ENCODE peak calls at places on chromosomes 16 and 17, in nine cellular contexts. P, I, N, G, X, T, V, B and Z are unnamed samples.

GRCh38 chr17:34519286-34519685 is 60.1 kb upstream of the TMEM132E start:
- DNase-seq in P (peak; percentile 86), I (no peak), N (no peak), G (no peak), X (no peak), T (peak; percentile 54), V (no peak), B (peak; percentile 85), Z (no peak)

GRCh38 chr17:64174686-64175456 is 44.9 kb upstream of the ERN1 start:
- DNase-seq in P (no peak), I (no peak), N (peak; percentile 33), G (no peak), X (no peak), T (no peak), V (no peak), B (no peak), Z (no peak)

GRCh38 chr17:44908761-44909326 is 6.5 kb downstream of the GFAP start:
- DNase-seq in P (no peak), I (no peak), N (no peak), G (no peak), X (no peak), T (no peak), V (no peak), B (no peak), Z (no peak)

GRCh38 chr17:40362696-40363479 is 1.6 kb downstream of the GJD3 start:
- DNase-seq in P (peak; percentile 92), I (peak; percentile 85), N (no peak), G (peak; percentile 32), X (no peak), T (peak; percentile 76), V (peak; percentile 75), B (peak; percentile 94), Z (no peak)

GRCh38 chr16:1537138-1537577 is 3.7 kb downstream of the TMEM204 start:
- DNase-seq in P (no peak), I (no peak), N (no peak), G (no peak), X (no peak), T (no peak), V (no peak), B (no peak), Z (no peak)

GRCh38 chr17:7634384-7634783 is 4.4 kb downstream of the SHBG start:
- DNase-seq in P (peak; percentile 77), I (no peak), N (no peak), G (no peak), X (no peak), T (peak; percentile 43), V (peak; percentile 38), B (peak; percentile 87), Z (no peak)

GRCh38 chr16:73601911-73602310 is 554.0 kb upstream of the ZFHX3 start:
- DNase-seq in P (no peak), I (no peak), N (no peak), G (no peak), X (no peak), T (no peak), V (no peak), B (no peak), Z (no peak)

GRCh38 chr16:23400387-23400930 is 52.5 kb downstream of the COG7 start:
- DNase-seq in P (no peak), I (no peak), N (no peak), G (no peak), X (no peak), T (no peak), V (no peak), B (no peak), Z (no peak)

GRCh38 chr16:70737377-70738082 is 51.7 kb upstream of the MTSS2 start:
- DNase-seq in P (no peak), I (peak; percentile 77), N (peak; percentile 45), G (peak; percentile 67), X (no peak), T (no peak), V (no peak), B (no peak), Z (no peak)

GRCh38 chr17:76107507-76107906 is 3.9 kb upstream of the EXOC7 start:
- DNase-seq in P (peak; percentile 19), I (no peak), N (no peak), G (no peak), X (no peak), T (no peak), V (peak; percentile 58), B (no peak), Z (no peak)

GRCh38 chr17:17780941-17781590 is 55.7 kb downstream of the SREBF1 start:
- DNase-seq in P (peak; percentile 88), I (peak; percentile 16), N (no peak), G (peak; percentile 83), X (no peak), T (peak; percentile 68), V (peak; percentile 39), B (peak; percentile 77), Z (no peak)

GRCh38 chr17:17048106-17048505 is 5.8 kb downstream of the MPRIP start:
- DNase-seq in P (no peak), I (no peak), N (no peak), G (no peak), X (no peak), T (no peak), V (no peak), B (no peak), Z (no peak)

GRCh38 chr16:17303101-17303500 is 167.7 kb downstream of the XYLT1 start:
- DNase-seq in P (no peak), I (peak; percentile 56), N (no peak), G (no peak), X (no peak), T (no peak), V (no peak), B (no peak), Z (no peak)

GRCh38 chr17:73064084-73064938 is 28.2 kb downstream of the SLC39A11 start:
- DNase-seq in P (peak; percentile 18), I (no peak), N (no peak), G (no peak), X (no peak), T (no peak), V (no peak), B (no peak), Z (no peak)

GRCh38 chr17:13550291-13550690 is 51.4 kb downstream of the HS3ST3A1 start:
- DNase-seq in P (no peak), I (no peak), N (no peak), G (no peak), X (no peak), T (no peak), V (peak; percentile 42), B (no peak), Z (no peak)

GRCh38 chr17:27376637-27377547 is 79.4 kb upstream of the KSR1 start:
- DNase-seq in P (no peak), I (no peak), N (no peak), G (peak; percentile 52), X (no peak), T (no peak), V (peak; percentile 81), B (no peak), Z (no peak)

GRCh38 chr16:70601576-70602575 is 44.5 kb upstream of the IL34 start:
- DNase-seq in P (no peak), I (no peak), N (no peak), G (no peak), X (no peak), T (no peak), V (no peak), B (no peak), Z (no peak)

DNA sequence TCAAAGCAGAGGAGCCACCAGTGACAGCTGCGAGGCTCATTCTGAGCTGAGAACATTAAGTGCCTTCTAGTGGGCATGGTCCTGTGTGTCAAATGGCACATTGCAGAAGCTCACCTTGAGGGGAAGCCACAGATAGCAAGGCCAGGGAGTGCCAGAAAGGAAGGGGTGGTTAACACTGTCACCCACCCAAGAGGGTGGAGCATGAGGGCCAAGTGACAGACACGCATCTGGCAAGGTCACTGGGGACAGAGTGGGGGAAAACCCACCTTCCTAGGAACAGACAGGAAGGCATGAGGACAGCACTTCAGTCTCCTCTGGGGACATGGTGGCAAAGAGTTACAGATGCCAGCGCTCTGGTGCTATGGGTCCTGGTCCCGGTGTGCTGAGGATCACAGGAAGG is 22.1 kb downstream of the NUBP1 start:
- DNase-seq in P (no peak), I (no peak), N (no peak), G (no peak), X (no peak), T (no peak), V (no peak), B (no peak), Z (no peak)
- H3K27ac ChIP-seq in P (no peak overlapping the region), I (no peak overlapping the region), N (no peak overlapping the region), G (no peak overlapping the region), X (no peak overlapping the region), T (no peak overlapping the region), V (no peak overlapping the region), B (no peak overlapping the region), Z (no peak overlapping the region)

DNA sequence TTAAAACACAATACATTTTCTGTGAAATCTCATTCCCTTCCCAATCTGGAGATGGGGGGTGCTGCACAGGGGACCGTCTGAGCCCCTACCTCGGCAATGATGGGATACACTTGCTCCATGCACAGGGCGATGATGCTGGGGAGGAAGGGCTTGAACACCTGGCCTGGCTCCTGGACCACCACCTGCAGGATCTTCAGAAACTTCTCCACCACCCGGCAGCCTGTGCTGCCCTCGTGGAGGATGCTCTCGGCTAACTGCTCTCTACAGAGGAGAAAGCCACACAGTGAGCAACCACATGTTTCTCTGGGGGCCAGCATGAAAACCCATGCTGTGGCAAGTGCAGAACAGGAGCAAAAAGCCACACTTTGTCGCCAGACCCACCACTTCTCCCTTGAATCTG is 42.4 kb upstream of the GSG1L start:
- DNase-seq in P (no peak), I (no peak), N (no peak), G (no peak), X (no peak), T (no peak), V (no peak), B (no peak), Z (no peak)
- H3K36me3 ChIP-seq in P (no peaks in the 10 kb centered on the region), I (peaks cover 71% of the 10 kb centered on the region), N (peaks cover 91% of the 10 kb centered on the region), G (no peaks in the 10 kb centered on the region), X (peaks cover 75% of the 10 kb centered on the region), T (peaks cover 100% of the 10 kb centered on the region), V (peaks cover 69% of the 10 kb centered on the region), B (peaks cover 60% of the 10 kb centered on the region), Z (peaks cover 93% of the 10 kb centered on the region)

GRCh38 chr16:56941856-56942331 is 10.0 kb downstream of the HERPUD1 start:
- DNase-seq in P (no peak), I (no peak), N (no peak), G (no peak), X (no peak), T (no peak), V (no peak), B (no peak), Z (no peak)
- H3K27ac ChIP-seq in P (no peak overlapping the region), I (no peak overlapping the region), N (no peak overlapping the region), G (no peak overlapping the region), X (no peak overlapping the region), T (no peak overlapping the region), V (no peak overlapping the region), B (no peak overlapping the region), Z (no peak overlapping the region)

DNA sequence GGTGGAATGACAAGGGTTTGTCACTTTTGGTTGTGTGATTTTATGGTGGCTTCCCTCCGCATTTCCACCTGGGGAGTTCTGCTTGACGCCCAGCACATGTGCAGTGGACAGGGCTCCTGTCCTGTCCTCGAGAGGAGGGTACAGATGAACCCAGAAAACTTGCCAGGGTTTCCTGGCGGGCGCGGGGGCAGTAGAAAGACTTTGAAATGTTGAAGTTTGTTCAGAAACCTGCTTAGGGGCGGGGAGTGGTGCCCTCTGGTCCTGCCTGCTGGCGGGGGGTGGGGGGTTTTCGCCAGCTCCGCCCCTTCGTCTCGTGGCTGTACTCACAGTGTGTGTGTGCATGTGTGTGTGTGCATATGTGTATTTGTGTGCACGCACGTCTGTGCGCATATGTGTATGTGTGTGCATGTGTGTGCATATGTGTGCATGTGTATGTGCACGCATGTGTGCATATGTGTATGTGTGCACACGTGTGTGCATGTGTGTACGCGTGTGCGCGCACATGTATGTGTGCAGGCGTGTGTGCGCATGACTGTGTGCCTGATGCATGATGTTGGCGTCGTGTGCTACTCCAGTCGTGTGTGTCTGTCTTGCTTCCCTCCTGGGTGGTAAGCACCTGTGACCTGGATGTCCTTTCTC is 6.8 kb downstream of the FN3KRP start:
- DNase-seq in P (no peak), I (no peak), N (no peak), G (no peak), X (no peak), T (no peak), V (no peak), B (no peak), Z (no peak)
- H3K36me3 ChIP-seq in P (no peaks in the 10 kb centered on the region), I (peaks cover 16% of the 10 kb centered on the region), N (peaks cover 73% of the 10 kb centered on the region), G (no peaks in the 10 kb centered on the region), X (peaks cover 26% of the 10 kb centered on the region), T (peaks cover 72% of the 10 kb centered on the region), V (peaks cover 28% of the 10 kb centered on the region), B (peaks cover 3% of the 10 kb centered on the region), Z (peaks cover 12% of the 10 kb centered on the region)